ENCODE peak calls at places on chromosomes 5 and 9, in nine cellular contexts. N is NCI-H774; W is ACHN; Z is RCC 7860; Q is naive thymus-derived CD4-positive, alpha-beta T cell; C is LHCN-M2; T is MCF 10A; U is esophagus squamous epithelium; P is stimulated activated CD8-positive, alpha-beta memory T cell treated with anti-CD3 and anti-CD28 coated beads, Interleukin-15, amount 100 ng/mL, for 1 hour. S is an unnamed sample.

GRCh38 chr9:97479496-97480159 is 21.8 kb upstream of the TMOD1 start:
- DNase-seq in U (no peak), W (no peak), Z (no peak), C (no peak), Q (no peak), T (no peak), P (no peak), N (no peak), S (no peak)

GRCh38 chr5:40437452-40437861 is 242.3 kb upstream of the PTGER4 start:
- DNase-seq in Z (peak; percentile 86), U (no peak), T (peak; percentile 75), Q (no peak), P (no peak), N (no peak), C (peak; percentile 94), W (peak; percentile 42), S (no peak)

GRCh38 chr9:88378317-88378716 is 9.9 kb upstream of the SPIN1 start:
- DNase-seq in Z (no peak), W (no peak), T (no peak), N (no peak), Q (no peak), C (no peak), P (no peak), U (no peak), S (no peak)

GRCh38 chr5:73250645-73251044 is 77.7 kb downstream of the TMEM174 start:
- DNase-seq in P (no peak), W (no peak), N (no peak), Q (no peak), C (peak; percentile 74), U (no peak), Z (no peak), T (no peak), S (no peak)

GRCh38 chr5:116011046-116011445 is 21.2 kb upstream of the ARL14EPL start:
- DNase-seq in W (no peak), Q (no peak), P (no peak), T (no peak), U (no peak), Z (no peak), N (no peak), C (no peak), S (no peak)

GRCh38 chr5:12313602-12314001 is 409.4 kb upstream of the CTNND2 start:
- DNase-seq in P (no peak), C (no peak), U (no peak), Z (no peak), Q (no peak), N (no peak), T (no peak), W (no peak), S (no peak)

GRCh38 chr5:8993031-8993430 is 552.8 kb downstream of the SEMA5A start:
- DNase-seq in W (peak; percentile 19), P (no peak), U (no peak), Z (peak; percentile 48), C (peak; percentile 12), Q (no peak), T (peak; percentile 33), N (no peak), S (no peak)

GRCh38 chr9:104279535-104280215 is 185.6 kb downstream of the SMC2 start:
- DNase-seq in N (no peak), P (no peak), U (no peak), C (peak; percentile 2), W (peak; percentile 27), Q (no peak), Z (peak; percentile 41), T (peak; percentile 18), S (no peak)

GRCh38 chr9:130299785-130300615 is 34.4 kb downstream of the HMCN2 start:
- DNase-seq in Q (no peak), U (no peak), P (no peak), Z (no peak), T (no peak), C (no peak), W (no peak), N (no peak), S (no peak)

GRCh38 chr5:108321341-108321740 is 60.6 kb downstream of the FBXL17 start:
- DNase-seq in U (no peak), Z (no peak), Q (no peak), C (no peak), N (no peak), T (peak; percentile 58), P (no peak), W (no peak), S (no peak)

S was measured in effector CD4-positive, alpha-beta T cell.